ENCODE peak calls at places on chromosomes 12 and 14, in seven cellular contexts. Z is lower leg skin, O is transverse colon, N is dorsolateral prefrontal cortex, J is ascending aorta, M is body of pancreas, D is neural progenitor cell. S is an unnamed sample.

GRCh38 chr12:15049456-15050153 is 76.8 kb downstream of the PDE6H start:
- DNase-seq in O (no peak), M (no peak), Z (no peak), N (no peak), D (no peak), J (no peak), S (no peak)

GRCh38 chr12:72141381-72141780 is 130.8 kb upstream of the TRHDE start:
- DNase-seq in J (no peak), O (no peak), N (no peak), D (no peak), M (no peak), Z (no peak), S (no peak)

GRCh38 chr14:27608377-27608776 is 1010.5 kb upstream of the NOVA1 start:
- DNase-seq in M (no peak), D (no peak), J (no peak), N (no peak), O (no peak), Z (no peak), S (no peak)

GRCh38 chr14:35336171-35337073 is 44.2 kb downstream of the PSMA6 start:
- DNase-seq in D (peak; percentile 59), O (peak; percentile 92), M (peak; percentile 91), J (peak; percentile 90), N (no peak), Z (peak; percentile 96), S (no peak)

GRCh38 chr14:99125616-99126431 is 146.2 kb downstream of the BCL11B start:
- DNase-seq in M (no peak), Z (peak; percentile 52), J (peak; percentile 37), O (no peak), N (no peak), D (no peak), S (no peak)

GRCh38 chr12:28156804-28157203 is 33.5 kb upstream of the CCDC91 start:
- DNase-seq in O (no peak), N (no peak), Z (no peak), M (no peak), D (no peak), J (no peak), S (no peak)

GRCh38 chr12:78483767-78484315 is 380.7 kb upstream of the SYT1 start:
- DNase-seq in O (no peak), J (no peak), M (no peak), N (no peak), Z (no peak), D (no peak), S (no peak)

GRCh38 chr12:73065913-73066312 is 793.7 kb downstream of the TRHDE start:
- DNase-seq in J (no peak), Z (no peak), N (no peak), D (no peak), M (no peak), O (no peak), S (no peak)

GRCh38 chr14:60277605-60278190 is 28.7 kb downstream of the PPM1A start:
- DNase-seq in J (no peak), Z (no peak), N (no peak), M (no peak), D (no peak), O (no peak), S (no peak)

GRCh38 chr12:129629901-129630300 is 273.9 kb downstream of the TMEM132D start:
- DNase-seq in J (no peak), D (no peak), O (no peak), Z (no peak), M (no peak), N (no peak), S (no peak)

GRCh38 chr14:68782091-68782981 is 10.5 kb downstream of the ZFP36L1 start:
- DNase-seq in O (no peak), N (no peak), J (peak; percentile 61), D (no peak), M (no peak), Z (peak; percentile 83), S (no peak)

GRCh38 chr12:64796205-64796845 is 28.1 kb upstream of the TBC1D30 start:
- DNase-seq in D (peak; percentile 86), J (peak; percentile 81), M (peak; percentile 92), N (no peak), O (peak; percentile 68), Z (no peak), S (no peak)

GRCh38 chr12:23564454-23564853 is 385.0 kb downstream of the SOX5 start:
- DNase-seq in D (no peak), J (no peak), Z (no peak), N (no peak), M (no peak), O (no peak), S (no peak)

GRCh38 chr14:66401447-66402095 is 84.6 kb upstream of the CCDC196 start:
- DNase-seq in N (no peak), D (peak; percentile 17), M (peak; percentile 21), Z (no peak), O (no peak), J (no peak), S (no peak)

GRCh38 chr12:43758247-43758727 is 303 bp downstream of the PUS7L start:
- DNase-seq in D (peak; percentile 43), N (peak; percentile 55), J (no peak), Z (no peak), O (peak; percentile 39), M (peak; percentile 41), S (no peak)

GRCh38 chr14:27050195-27050594 is 452.4 kb upstream of the NOVA1 start:
- DNase-seq in M (no peak), O (no peak), J (no peak), D (no peak), Z (no peak), N (no peak), S (no peak)

GRCh38 chr14:76333664-76334063 is 42.3 kb upstream of the ESRRB start:
- DNase-seq in N (no peak), Z (no peak), M (no peak), D (no peak), O (no peak), J (no peak), S (no peak)

GRCh38 chr12:17108877-17109520 is 503.0 kb upstream of the LMO3 start:
- DNase-seq in Z (no peak), N (no peak), D (no peak), M (no peak), O (no peak), J (no peak), S (no peak)

GRCh38 chr12:56928262-56928661 is 5.9 kb downstream of the SDR9C7 start:
- DNase-seq in J (no peak), N (no peak), D (no peak), Z (no peak), M (no peak), O (no peak), S (no peak)

GRCh38 chr14:61547186-61548121 is 147.9 kb upstream of the HIF1A start:
- DNase-seq in O (no peak), M (no peak), Z (peak; percentile 82), N (no peak), D (no peak), J (peak; percentile 79), S (no peak)

GRCh38 chr12:119841433-119842210 is 35.5 kb downstream of the CIT start:
- DNase-seq in O (no peak), J (no peak), M (no peak), D (no peak), N (no peak), Z (no peak), S (no peak)

GRCh38 chr12:124904306-124905098 is 9.9 kb downstream of the UBC start:
- DNase-seq in M (peak; percentile 87), J (peak; percentile 93), N (peak; percentile 91), O (peak; percentile 86), Z (peak; percentile 97), D (peak; percentile 25), S (no peak)

GRCh38 chr12:102964872-102965271 is 7.4 kb downstream of the ASCL1 start:
- DNase-seq in Z (no peak), D (peak; percentile 80), J (no peak), O (peak; percentile 54), N (peak; percentile 46), M (peak; percentile 24), S (no peak)

GRCh38 chr12:54980341-54980740 is 4.2 kb downstream of the TESPA1 start:
- DNase-seq in J (no peak), N (no peak), Z (no peak), O (no peak), M (no peak), D (no peak), S (no peak)

GRCh38 chr14:102975662-102976061 is 53.2 kb downstream of the AMN start:
- DNase-seq in O (no peak), J (no peak), N (no peak), D (no peak), M (no peak), Z (no peak), S (no peak)
- TF ChIP-seq CTCF in O (no peak), J (no peak), N (no peak), D (peak; percentile 13), M (no peak), Z (no peak), S (no peak)

GRCh38 chr12:113316155-113316554 is 18.8 kb downstream of the SLC8B1 start:
- DNase-seq in O (no peak), M (no peak), D (no peak), N (no peak), Z (no peak), J (no peak), S (no peak)
- TF ChIP-seq CTCF in O (no peak), M (no peak), D (peak; percentile 20), N (no peak), Z (no peak), J (no peak), S (no peak)

DNA sequence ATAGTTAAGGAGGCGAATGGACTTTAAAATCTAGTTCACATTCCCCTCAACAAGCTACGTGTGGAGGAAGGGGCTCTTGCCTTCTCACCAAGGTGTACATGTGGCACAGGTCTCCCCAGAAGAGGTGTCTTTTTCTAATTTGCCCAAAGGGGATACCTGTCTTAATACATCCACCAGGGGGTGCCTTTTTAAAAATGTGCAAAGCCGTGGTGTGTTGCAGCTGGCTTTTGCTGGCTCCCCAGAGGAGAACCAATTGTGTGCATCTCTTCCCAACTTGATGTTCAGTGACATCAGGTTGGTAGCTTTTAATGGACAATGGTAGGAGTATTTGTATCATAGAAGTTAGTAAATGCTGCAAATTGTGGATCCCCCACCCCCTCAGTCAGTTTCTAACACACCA is 33.8 kb downstream of the CREBL2 start:
- DNase-seq in J (no peak), N (no peak), Z (no peak), D (peak; percentile 55), M (peak; percentile 30), O (peak; percentile 22), S (no peak)
- TF ChIP-seq CTCF in J (peak; percentile 33), N (peak; percentile 30), Z (no peak), D (peak; percentile 51), M (peak; percentile 53), O (peak; percentile 41), S (no peak)

GRCh38 chr14:93892505-93892839 is 34.7 kb upstream of the FAM181A start:
- DNase-seq in O (no peak), D (no peak), M (no peak), Z (no peak), J (no peak), N (no peak), S (no peak)
- TF ChIP-seq CTCF in O (no peak), D (no peak), M (no peak), Z (no peak), J (no peak), N (no peak), S (no peak)